ENCODE peak calls at places on chromosomes 4 and X, in seven cellular contexts. K is foreskin fibroblast, Z is MCF 10A, N is lung, P is fibroblast of mammary gland, E is WTC11, G is epithelial cell of esophagus. X is an unnamed sample.

GRCh38 chr4:23279377-23279988 is 586.7 kb downstream of the GBA3 start:
- DNase-seq in K (peak), Z (peak), N (no peak), P (peak), E (no peak), G (peak), X (no peak)

GRCh38 chr4:179626687-179627086 is 2184.4 kb upstream of the AGA start:
- DNase-seq in K (no peak), Z (no peak), N (no peak), P (no peak), E (peak), G (no peak), X (peak)

GRCh38 chrX:106716004-106716403 is 10.5 kb upstream of the RNF128 start:
- DNase-seq in K (no peak), Z (no peak), N (no peak), P (no peak), E (no peak), G (no peak), X (no peak)

GRCh38 chr4:147617841-147618421 is 734 bp downstream of the TMEM184C start:
- DNase-seq in K (no peak), Z (peak), N (no peak), P (no peak), E (no peak), G (no peak), X (no peak)

GRCh38 chr4:28709821-28710330 is 1849.2 kb downstream of the STIM2 start:
- DNase-seq in K (no peak), Z (peak), N (no peak), P (peak), E (no peak), G (peak), X (no peak)

GRCh38 chrX:19344207-19344534 is 444 bp downstream of the PDHA1 start:
- DNase-seq in K (no peak), Z (no peak), N (no peak), P (no peak), E (no peak), G (no peak), X (no peak)

GRCh38 chrX:135981010-135981409 is 4.2 kb upstream of the SLC9A6 start:
- DNase-seq in K (no peak), Z (no peak), N (no peak), P (no peak), E (no peak), G (no peak), X (no peak)

GRCh38 chrX:323721-324628 is 5.4 kb upstream of the GTPBP6 start:
- DNase-seq in K (peak), Z (peak), N (no peak), P (peak), E (peak), G (peak), X (no peak)

GRCh38 chr4:121428721-121429120 is 47.9 kb upstream of the QRFPR start:
- DNase-seq in K (peak), Z (peak), N (no peak), P (peak), E (no peak), G (peak), X (no peak)

GRCh38 chrX:153522259-153522658 is 4.8 kb downstream of the ATP2B3 start:
- DNase-seq in K (no peak), Z (no peak), N (no peak), P (no peak), E (peak), G (no peak), X (no peak)

GRCh38 chr4:7379719-7380118 is 55.0 kb downstream of the PSAPL1 start:
- DNase-seq in K (no peak), Z (no peak), N (no peak), P (no peak), E (no peak), G (no peak), X (no peak)

GRCh38 chr4:138870739-138871633 is 144.6 kb upstream of the NOCT start:
- DNase-seq in K (peak), Z (peak), N (peak), P (peak), E (peak), G (peak), X (peak)

GRCh38 chr4:14386196-14386595 is 616.1 kb upstream of the CPEB2 start:
- DNase-seq in K (no peak), Z (peak), N (no peak), P (peak), E (no peak), G (no peak), X (no peak)

GRCh38 chr4:20687894-20688293 is 12.4 kb upstream of the PACRGL start:
- DNase-seq in K (peak), Z (peak), N (no peak), P (peak), E (no peak), G (peak), X (no peak)

GRCh38 chr4:104451573-104451972 is 43.1 kb downstream of the CXXC4 start:
- DNase-seq in K (no peak), Z (peak), N (no peak), P (peak), E (no peak), G (peak), X (no peak)

GRCh38 chr4:81255524-81255923 is 40.5 kb upstream of the PRKG2 start:
- DNase-seq in K (peak), Z (peak), N (no peak), P (peak), E (no peak), G (peak), X (no peak)

GRCh38 chr4:62930884-62931283 is 1478.4 kb downstream of the TECRL start:
- DNase-seq in K (no peak), Z (no peak), N (no peak), P (no peak), E (no peak), G (no peak), X (no peak)

GRCh38 chr4:88275949-88276515 is 8.3 kb downstream of the PPM1K start:
- DNase-seq in K (no peak), Z (no peak), N (no peak), P (no peak), E (no peak), G (no peak), X (no peak)

GRCh38 chrX:68894513-68895338 is 65.9 kb downstream of the EFNB1 start:
- DNase-seq in K (peak), Z (peak), N (peak), P (peak), E (no peak), G (peak), X (peak)

GRCh38 chr4:45347056-45347455 is 620.7 kb upstream of the GNPDA2 start:
- DNase-seq in K (no peak), Z (no peak), N (no peak), P (no peak), E (no peak), G (no peak), X (no peak)

GRCh38 chrX:19772759-19773623 is 114.4 kb downstream of the SH3KBP1 start:
- DNase-seq in K (peak), Z (no peak), N (no peak), P (peak), E (no peak), G (no peak), X (no peak)

GRCh38 chrX:47186096-47186740 is 7.4 kb upstream of the UBA1 start:
- DNase-seq in K (no peak), Z (no peak), N (no peak), P (no peak), E (no peak), G (no peak), X (no peak)

GRCh38 chrX:51395807-51396728 is 63.4 kb downstream of the NUDT10 start:
- DNase-seq in K (peak), Z (no peak), N (no peak), P (no peak), E (peak), G (peak), X (peak)

GRCh38 chrX:55450259-55450658 is 1.7 kb upstream of the MAGEH1 start:
- DNase-seq in K (peak), Z (peak), N (no peak), P (peak), E (no peak), G (peak), X (no peak)

GRCh38 chrX:40880712-40881111 is 145.4 kb upstream of the MED14 start:
- DNase-seq in K (no peak), Z (no peak), N (no peak), P (no peak), E (no peak), G (no peak), X (no peak)

GRCh38 chrX:41599507-41599906 is 89.3 kb upstream of the GPR34 start:
- DNase-seq in K (no peak), Z (no peak), N (no peak), P (no peak), E (no peak), G (no peak), X (no peak)

GRCh38 chr4:18691431-18692200 is 670.1 kb upstream of the LCORL start:
- DNase-seq in K (no peak), Z (no peak), N (no peak), P (no peak), E (peak), G (no peak), X (peak)

GRCh38 chr4:18698119-18698883 is 676.7 kb upstream of the LCORL start:
- DNase-seq in K (no peak), Z (no peak), N (no peak), P (no peak), E (no peak), G (no peak), X (no peak)

DNA sequence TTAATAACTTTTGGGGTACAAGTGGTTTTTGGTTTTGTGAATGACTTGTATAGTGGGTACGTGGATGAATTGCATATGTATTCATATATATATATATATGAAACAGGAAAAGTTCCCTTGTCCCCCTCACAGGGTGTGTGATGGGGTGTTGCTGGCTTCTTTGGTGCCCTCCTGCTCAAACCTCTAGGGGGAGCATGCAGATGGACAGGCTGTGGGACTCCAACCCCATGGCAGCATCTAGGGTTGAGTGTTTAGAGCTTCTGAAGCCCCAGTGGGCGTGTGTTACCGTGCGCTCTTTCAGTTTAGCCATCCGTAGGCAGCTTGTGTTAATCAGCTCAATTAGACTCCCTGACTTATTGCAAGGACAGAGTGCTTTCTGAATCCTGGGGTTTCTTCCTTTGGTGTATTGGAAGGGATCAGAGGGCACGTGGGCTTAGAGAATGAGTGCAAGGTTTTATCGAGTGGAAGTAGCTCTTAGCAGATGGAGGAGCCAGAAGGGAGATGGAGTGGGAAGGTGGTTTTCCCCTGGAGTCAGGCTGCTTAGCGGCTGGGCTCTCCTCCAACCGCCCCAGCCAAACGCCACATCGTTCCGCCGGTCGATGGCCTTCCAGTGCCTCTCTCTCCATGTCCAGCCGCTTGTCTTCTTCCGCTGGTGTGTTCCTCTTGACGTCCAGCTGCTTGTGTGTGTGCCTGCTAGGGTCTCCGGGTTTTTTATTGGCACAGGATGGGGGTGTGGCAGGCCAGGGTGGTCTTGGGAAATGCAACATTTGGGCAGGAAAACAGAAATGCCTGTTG is 674.4 kb upstream of the LCORL start:
- DNase-seq in K (no peak), Z (no peak), N (no peak), P (no peak), E (peak), G (no peak), X (no peak)
- TF ChIP-seq CTCF in K (peak), Z (no peak), N (no peak), P (peak), E (no peak), G (no peak), X (no peak)

GRCh38 chrX:94107981-94108380 is 434.0 kb downstream of the FAM133A start:
- DNase-seq in K (no peak), Z (no peak), N (no peak), P (no peak), E (no peak), G (no peak), X (no peak)
- TF ChIP-seq CTCF in K (no peak), Z (peak), N (no peak), P (peak), E (no peak), G (no peak), X (no peak)

GRCh38 chr4:24598025-24598424 is 13.7 kb upstream of the DHX15 start:
- DNase-seq in K (no peak), Z (peak), N (peak), P (no peak), E (no peak), G (peak), X (no peak)

GRCh38 chr4:24599275-24599674 is 14.9 kb upstream of the DHX15 start:
- DNase-seq in K (no peak), Z (no peak), N (no peak), P (no peak), E (no peak), G (no peak), X (no peak)

GRCh38 chr4:24594887-24595286 is 10.5 kb upstream of the DHX15 start:
- DNase-seq in K (peak), Z (peak), N (no peak), P (no peak), E (no peak), G (peak), X (no peak)

GRCh38 chr4:24601121-24601520 is 16.8 kb upstream of the DHX15 start:
- DNase-seq in K (no peak), Z (no peak), N (no peak), P (no peak), E (no peak), G (no peak), X (no peak)

DNA sequence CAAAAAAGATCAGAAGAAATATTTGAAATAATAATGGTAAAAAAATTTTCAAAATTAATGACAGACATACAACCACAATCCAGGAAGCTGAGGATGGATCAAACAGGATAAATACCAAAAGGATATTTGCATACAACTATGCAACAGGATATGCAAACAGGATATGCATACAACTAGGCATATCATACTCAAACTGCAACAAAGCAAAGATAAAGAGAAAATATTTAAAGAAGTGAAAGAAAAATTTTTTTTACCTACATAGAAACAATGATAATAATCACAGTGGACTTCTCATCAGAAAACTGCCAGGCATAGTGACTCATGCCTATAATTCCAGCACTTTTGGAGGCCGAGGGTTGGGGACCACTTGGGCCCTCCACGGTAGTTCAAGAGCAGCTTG is 11.3 kb upstream of the DHX15 start:
- DNase-seq in K (no peak), Z (no peak), N (no peak), P (no peak), E (no peak), G (peak), X (no peak)
- TF ChIP-seq CTCF in K (no peak), Z (no peak), N (no peak), P (no peak), E (no peak), G (no peak), X (no peak)

GRCh38 chrX:118675966-118676349 is 51.4 kb upstream of the IL13RA1 start:
- DNase-seq in K (no peak), Z (no peak), N (no peak), P (no peak), E (no peak), G (no peak), X (no peak)

GRCh38 chrX:118677318-118677717 is 50.1 kb upstream of the IL13RA1 start:
- DNase-seq in K (no peak), Z (no peak), N (no peak), P (no peak), E (no peak), G (no peak), X (no peak)

GRCh38 chrX:118679290-118679689 is 48.1 kb upstream of the IL13RA1 start:
- DNase-seq in K (no peak), Z (no peak), N (no peak), P (no peak), E (no peak), G (no peak), X (peak)

DNA sequence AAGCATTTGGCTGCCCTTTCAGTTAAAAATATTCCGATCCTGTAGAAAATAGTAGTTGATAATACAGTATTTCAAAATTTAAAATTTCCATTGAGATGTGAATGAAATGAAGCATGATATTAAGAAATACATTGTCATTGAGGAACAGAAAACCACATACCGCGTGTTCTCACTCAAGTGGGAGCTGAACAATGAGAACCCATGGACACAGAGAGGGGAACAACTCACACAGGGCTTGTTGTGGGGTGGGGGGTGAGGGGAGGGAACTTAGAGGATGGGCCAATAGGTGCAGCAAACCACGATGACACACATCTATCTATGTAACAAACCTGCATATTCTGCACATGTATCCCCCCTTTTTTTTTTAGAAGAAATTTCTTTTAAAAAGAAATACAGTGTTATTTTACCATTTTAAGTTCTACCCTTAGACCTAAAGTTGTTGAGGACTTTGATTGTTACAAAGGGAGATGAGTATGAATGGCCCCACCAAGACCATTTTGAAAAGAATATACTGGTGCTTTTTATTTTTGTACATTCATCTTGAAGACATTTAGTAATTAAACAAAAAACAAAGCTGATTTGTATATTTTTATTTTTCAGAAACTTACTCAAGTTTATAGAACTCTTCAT is 52.0 kb upstream of the IL13RA1 start:
- DNase-seq in K (no peak), Z (no peak), N (no peak), P (no peak), E (no peak), G (no peak), X (no peak)
- TF ChIP-seq CTCF in K (no peak), Z (no peak), N (no peak), P (no peak), E (no peak), G (no peak), X (no peak)

X was measured in endothelial cell.